ENCODE peak calls at places on chromosomes 11 and 22, in four cellular contexts. N is GM12878, Y is K562, E is SK-N-SH. V is an unnamed sample.

GRCh38 chr22:23325183-23325582 is 144.9 kb downstream of the BCR start:
- DNase-seq in N (no peak), Y (no peak), E (no peak), V (no peak)

GRCh38 chr11:12539570-12539969 is 134.7 kb upstream of the TEAD1 start:
- DNase-seq in N (no peak), Y (no peak), E (no peak), V (no peak)

GRCh38 chr22:46125816-46126770 is 24.2 kb upstream of the PPARA start:
- DNase-seq in N (no peak), Y (no peak), E (no peak), V (no peak)

GRCh38 chr11:45100338-45100737 is 46.1 kb upstream of the PRDM11 start:
- DNase-seq in N (no peak), Y (no peak), E (peak; percentile 51), V (no peak)

GRCh38 chr22:30998329-30998728 is 29.3 kb downstream of the TUG1 start:
- DNase-seq in N (no peak), Y (peak; percentile 41), E (no peak), V (no peak)

GRCh38 chr11:118060879-118061278 is 16.0 kb upstream of the TMPRSS4 start:
- DNase-seq in N (no peak), Y (peak; percentile 62), E (no peak), V (no peak)

GRCh38 chr22:23529166-23530103 is 50.7 kb downstream of the IGLL1 start:
- DNase-seq in N (no peak), Y (no peak), E (no peak), V (no peak)

GRCh38 chr11:65060913-65061408 is 2.6 kb upstream of the NAALADL1 start:
- DNase-seq in N (no peak), Y (peak; percentile 64), E (no peak), V (no peak)

GRCh38 chr22:21700822-21701221 is 34.8 kb downstream of the YPEL1 start:
- DNase-seq in N (no peak), Y (peak; percentile 55), E (no peak), V (no peak)

GRCh38 chr22:36430863-36431262 is 43.1 kb upstream of the MYH9 start:
- DNase-seq in N (no peak), Y (peak; percentile 58), E (no peak), V (no peak)

GRCh38 chr11:83410605-83411565 is 124.7 kb upstream of the CCDC90B start:
- DNase-seq in N (no peak), Y (no peak), E (no peak), V (no peak)

GRCh38 chr11:13375798-13376197 is 87.2 kb downstream of the BTBD10 start:
- DNase-seq in N (no peak), Y (no peak), E (no peak), V (no peak)

GRCh38 chr11:125514336-125515101 is 18.5 kb upstream of the FEZ1 start:
- DNase-seq in N (peak; percentile 92), Y (no peak), E (peak; percentile 32), V (no peak)

GRCh38 chr11:132147464-132147863 is 777.0 kb downstream of the NTM start:
- DNase-seq in N (no peak), Y (no peak), E (no peak), V (no peak)

GRCh38 chr22:37243402-37244113 is 511 bp downstream of the RAC2 start:
- DNase-seq in N (no peak), Y (peak; percentile 34), E (peak; percentile 25), V (no peak)

GRCh38 chr22:46484861-46485595 is 52.4 kb downstream of the CELSR1 start:
- DNase-seq in N (no peak), Y (no peak), E (no peak), V (no peak)

GRCh38 chr11:105923814-105924213 is 98.2 kb downstream of the MSANTD4 start:
- DNase-seq in N (no peak), Y (no peak), E (no peak), V (no peak)

DNA sequence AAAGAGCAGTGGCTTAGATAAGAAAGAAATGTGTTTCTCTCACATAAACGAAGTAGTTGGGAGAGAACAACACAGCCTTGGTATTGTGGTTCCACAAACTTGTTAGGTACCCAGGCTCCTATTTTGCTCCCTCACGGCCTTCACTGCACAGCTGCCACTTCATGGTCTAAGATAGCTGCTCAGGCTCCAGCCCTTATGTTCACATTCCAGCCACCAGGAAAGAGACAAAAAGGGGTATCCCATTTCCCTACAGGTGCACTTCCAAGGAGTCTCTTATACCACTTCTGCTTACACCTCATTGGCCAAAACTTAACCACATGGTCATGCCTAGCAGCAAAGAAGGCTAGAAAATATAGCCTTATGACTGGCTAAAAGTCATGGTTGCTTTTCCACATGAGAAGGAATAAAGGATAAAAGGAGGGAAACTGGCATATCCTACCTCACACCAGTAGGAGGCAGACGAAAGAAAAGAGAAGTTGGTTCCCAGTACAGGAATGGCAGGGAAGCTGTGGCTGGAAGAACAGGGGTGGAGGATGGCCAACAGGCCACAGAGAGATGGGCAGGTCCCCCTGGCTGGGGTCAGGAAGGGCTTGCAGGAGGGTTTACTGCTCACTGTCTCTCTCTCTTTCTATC is 5.4 kb upstream of the HDHD5 start:
- DNase-seq in N (no peak), Y (no peak), E (peak; percentile 37), V (peak; percentile 37)
- TF ChIP-seq CTCF in N (peak; percentile 21), Y (peak; percentile 36), E (peak; percentile 33), V (peak; percentile 69)

DNA sequence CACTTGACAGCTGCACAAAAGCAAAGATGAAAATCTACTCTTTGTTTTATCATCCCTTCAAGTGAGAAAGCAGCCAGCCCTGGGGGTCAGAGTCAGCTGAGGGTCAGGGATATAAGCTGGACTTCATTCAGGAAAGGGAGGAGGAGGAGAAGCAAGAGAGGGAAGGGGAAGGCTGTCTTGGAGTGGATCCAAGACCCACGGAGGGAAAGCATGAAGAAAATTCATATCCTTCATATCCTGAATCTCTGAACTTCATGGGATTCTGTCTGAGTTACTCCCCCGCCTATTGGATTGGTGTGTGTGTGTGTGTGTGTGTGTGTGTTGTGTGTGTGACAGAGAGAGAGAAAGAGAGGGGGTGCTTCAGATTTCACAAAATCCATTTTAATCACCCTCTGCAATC is 327.7 kb downstream of the TENM4 start:
- DNase-seq in N (no peak), Y (no peak), E (no peak), V (no peak)
- TF ChIP-seq ZBTB33 in N (no peak), Y (no peak), E (no peak), V (no peak)

DNA sequence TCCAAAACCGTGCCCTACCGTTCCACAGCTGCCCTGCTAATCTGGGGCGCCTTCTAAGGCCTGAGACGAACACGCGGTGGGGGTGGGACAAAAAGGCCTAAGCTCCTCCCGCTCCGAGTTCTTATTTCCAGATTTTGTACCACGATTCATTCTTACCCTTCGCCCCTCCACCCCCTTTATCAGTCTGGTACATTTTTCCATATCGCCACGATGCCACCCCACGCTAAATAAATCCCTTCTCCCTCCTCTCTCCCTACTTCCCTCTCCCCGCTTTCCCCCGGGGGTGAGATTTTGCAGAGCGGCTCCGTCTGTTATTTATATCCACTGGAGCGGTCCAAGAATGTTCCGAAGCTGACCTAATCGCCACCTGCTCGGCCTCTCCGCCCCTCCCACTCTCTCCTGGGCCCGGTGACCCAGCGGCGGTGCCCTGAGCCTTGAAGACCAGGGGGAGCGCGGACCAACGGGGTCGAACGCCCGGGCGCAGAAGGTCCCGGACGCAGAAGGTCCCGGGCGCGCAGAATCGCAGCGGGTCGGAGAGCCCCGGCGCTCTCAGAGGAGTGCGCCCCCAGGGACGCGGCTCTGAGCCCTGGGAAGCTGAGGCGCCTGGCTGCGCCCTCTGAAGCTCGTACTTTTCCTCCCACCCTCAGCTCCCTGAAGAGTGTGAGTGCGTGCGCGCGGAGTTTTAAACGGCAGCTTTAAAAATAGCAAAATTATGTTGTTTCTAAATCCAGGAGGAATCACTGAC is 875 bp upstream of the PACSIN3 start:
- DNase-seq in N (no peak), Y (peak; percentile 37), E (peak; percentile 72), V (no peak)
- TF ChIP-seq CTCF in N (no peak), Y (no peak), E (no peak), V (no peak)

GRCh38 chr11:75635009-75635909 is 33.6 kb downstream of the MAP6 start:
- DNase-seq in N (no peak), Y (peak; percentile 18), E (no peak), V (no peak)
- TF ChIP-seq ZBTB33 in N (no peak), Y (no peak), E (no peak), V (no peak)

GRCh38 chr22:28019360-28019759 is 100.3 kb upstream of the PITPNB start:
- DNase-seq in N (no peak), Y (no peak), E (no peak), V (no peak)
- TF ChIP-seq CTCF in N (no peak), Y (no peak), E (no peak), V (no peak)

DNA sequence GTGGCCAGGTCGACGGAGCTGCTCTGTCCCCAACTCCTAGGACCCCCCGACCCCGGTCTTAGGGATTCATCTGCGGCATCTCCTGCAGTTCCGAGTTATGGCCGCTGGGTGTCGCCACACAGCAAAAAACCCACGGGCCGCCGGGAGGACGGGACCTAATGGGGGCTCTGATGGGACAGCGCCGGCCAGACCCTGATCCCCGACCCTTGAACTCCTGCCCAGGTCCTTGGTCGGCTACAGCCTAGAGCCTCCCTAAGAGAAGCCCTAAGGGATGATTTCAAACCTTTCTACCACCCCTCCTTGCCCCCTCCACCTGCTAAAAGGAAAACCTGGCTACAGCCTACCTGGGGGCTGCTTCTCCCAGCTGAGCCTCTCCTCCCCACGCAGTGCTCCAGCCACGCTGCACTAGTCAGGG is 30.8 kb upstream of the LRRC10B start:
- DNase-seq in N (no peak), Y (peak; percentile 65), E (peak; percentile 89), V (no peak)
- TF ChIP-seq ZBTB33 in N (no peak), Y (no peak), E (no peak), V (no peak)

DNA sequence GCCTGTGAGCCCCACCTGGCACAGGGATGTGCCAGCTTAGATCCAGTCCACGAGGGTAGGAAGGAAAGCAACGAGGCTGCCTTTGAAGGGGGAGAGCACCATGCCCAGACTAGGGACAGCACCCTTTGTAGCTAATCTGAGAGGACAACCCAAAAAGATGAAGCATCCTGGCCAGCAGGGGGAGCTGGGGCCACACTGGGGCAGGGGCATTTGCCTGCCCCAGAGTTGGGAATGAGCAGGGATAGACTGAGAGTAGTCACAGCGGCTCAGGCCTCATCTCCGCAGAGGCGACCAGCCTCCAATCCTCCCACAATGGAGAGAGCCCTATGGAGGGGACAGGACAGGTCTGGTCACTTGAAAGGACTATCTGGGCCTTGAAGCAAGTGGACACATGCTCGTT is 16.4 kb downstream of the LMO1 start:
- DNase-seq in N (no peak), Y (peak; percentile 39), E (no peak), V (no peak)
- TF ChIP-seq CTCF in N (peak; percentile 57), Y (peak; percentile 70), E (peak; percentile 34), V (peak; percentile 81)

GRCh38 chr11:134587345-134587744 is 175.3 kb upstream of the B3GAT1 start:
- DNase-seq in N (no peak), Y (no peak), E (no peak), V (no peak)

GRCh38 chr11:134592391-134592990 is 180.4 kb upstream of the B3GAT1 start:
- DNase-seq in N (no peak), Y (peak; percentile 62), E (peak; percentile 51), V (peak; percentile 49)

GRCh38 chr11:134585666-134586285 is 173.7 kb upstream of the B3GAT1 start:
- DNase-seq in N (no peak), Y (no peak), E (no peak), V (no peak)

GRCh38 chr11:134586726-134587125 is 174.7 kb upstream of the B3GAT1 start:
- DNase-seq in N (no peak), Y (no peak), E (no peak), V (no peak)

GRCh38 chr11:134589155-134589554 is 177.1 kb upstream of the B3GAT1 start:
- DNase-seq in N (no peak), Y (no peak), E (no peak), V (no peak)
- TF ChIP-seq ZBTB33 in N (no peak), Y (no peak), E (no peak), V (no peak)

V was measured in HCT116.